ENCODE peak calls at places on chromosomes 11 and 22, in five cellular contexts. M, I, A, K and N are unnamed samples.
A peak's percentile ranks its signal among the peaks of the same experiment; 100 is the strongest.

GRCh38 chr11:121446752-121447156 is 5.4 kb upstream of the SORL1 start:
- DNase-seq in M (peak; percentile 53), I (no peak), A (peak; percentile 27), K (no peak), N (no peak)

GRCh38 chr11:48087974-48088681 is 107.8 kb downstream of the PTPRJ start:
- DNase-seq in M (no peak), I (no peak), A (peak; percentile 24), K (no peak), N (no peak)

GRCh38 chr11:125224391-125225015 is 60.0 kb downstream of the PKNOX2 start:
- DNase-seq in M (peak; percentile 72), I (no peak), A (peak; percentile 9), K (peak; percentile 8), N (no peak)

GRCh38 chr11:115711021-115711420 is 206.8 kb upstream of the CADM1 start:
- DNase-seq in M (no peak), I (no peak), A (no peak), K (no peak), N (no peak)

GRCh38 chr11:12167098-12167999 is 57.0 kb downstream of the MICAL2 start:
- DNase-seq in M (no peak), I (peak; percentile 63), A (peak; percentile 78), K (peak; percentile 95), N (no peak)

GRCh38 chr11:74417379-74417804 is 19.2 kb upstream of the PGM2L1 start:
- DNase-seq in M (peak; percentile 44), I (no peak), A (no peak), K (no peak), N (no peak)

GRCh38 chr11:134126197-134126822 is 57.4 kb downstream of the JAM3 start:
- DNase-seq in M (peak; percentile 28), I (no peak), A (no peak), K (no peak), N (no peak)

GRCh38 chr11:46216040-46216764 is 61.3 kb upstream of the CREB3L1 start:
- DNase-seq in M (no peak), I (no peak), A (no peak), K (no peak), N (no peak)

GRCh38 chr11:42709216-42709615 is 602.6 kb upstream of the API5 start:
- DNase-seq in M (no peak), I (no peak), A (no peak), K (no peak), N (no peak)

GRCh38 chr11:73393011-73393380 is 16.8 kb downstream of the RELT start:
- DNase-seq in M (no peak), I (no peak), A (no peak), K (no peak), N (no peak)

GRCh38 chr11:29217901-29218300 is 798.9 kb downstream of the KCNA4 start:
- DNase-seq in M (no peak), I (no peak), A (no peak), K (no peak), N (no peak)

GRCh38 chr22:27531782-27532530 is 269.6 kb downstream of the MN1 start:
- DNase-seq in M (no peak), I (no peak), A (no peak), K (no peak), N (no peak)

GRCh38 chr11:108669711-108670110 is 4.8 kb downstream of the DDX10 start:
- DNase-seq in M (no peak), I (no peak), A (no peak), K (no peak), N (no peak)

GRCh38 chr11:30568933-30569332 is 17.2 kb downstream of the MPPED2 start:
- DNase-seq in M (no peak), I (no peak), A (no peak), K (no peak), N (no peak)

GRCh38 chr11:62370743-62371440 is 33.6 kb downstream of the ASRGL1 start:
- DNase-seq in M (peak; percentile 38), I (no peak), A (no peak), K (no peak), N (peak; percentile 88)

GRCh38 chr11:296976-297665 is 2.2 kb downstream of the IFITM5 start:
- DNase-seq in M (no peak), I (no peak), A (no peak), K (no peak), N (no peak)

GRCh38 chr22:43835166-43835565 is 23.1 kb upstream of the EFCAB6 start:
- DNase-seq in M (no peak), I (no peak), A (no peak), K (no peak), N (no peak)

DNA sequence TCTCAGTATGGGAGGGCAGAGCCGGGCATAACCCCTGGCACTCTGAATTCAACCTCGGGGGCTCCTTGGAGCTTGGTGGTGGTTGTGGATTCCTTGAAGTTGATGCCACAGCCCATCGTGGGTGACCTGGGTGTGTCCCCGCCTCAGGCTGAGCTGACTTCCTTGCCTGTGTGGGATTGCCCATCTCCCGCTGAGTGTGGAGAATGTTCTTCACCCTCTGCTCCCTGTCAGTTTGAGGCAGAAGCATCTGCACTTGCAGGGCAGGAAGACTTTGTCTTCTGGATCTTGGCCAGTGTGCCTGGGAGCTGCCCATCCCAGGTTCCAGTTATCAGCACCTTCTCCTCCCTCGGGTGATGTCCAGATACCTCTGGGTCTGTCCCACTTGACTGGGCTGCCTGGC is 25.3 kb downstream of the CD82 start:
- DNase-seq in M (no peak), I (no peak), A (no peak), K (no peak), N (no peak)
- TF ChIP-seq REST in M (no peak), I (no peak), A (no peak), K (no peak), N (no peak)

GRCh38 chr11:57244911-57245310 is 7.9 kb upstream of the APLNR start:
- DNase-seq in M (no peak), I (no peak), A (no peak), K (no peak), N (no peak)
- H3K27ac ChIP-seq in M (no peak overlapping the region), I (no peak overlapping the region), A (no peak overlapping the region), K (no peak overlapping the region), N (no peak overlapping the region)

GRCh38 chr11:17923213-17923612 is 89.6 kb downstream of the SERGEF start:
- DNase-seq in M (no peak), I (no peak), A (no peak), K (no peak), N (no peak)
- TF ChIP-seq REST in M (no peak), I (no peak), A (no peak), K (no peak), N (no peak)

GRCh38 chr11:59144096-59144495 is 1.4 kb downstream of the FAM111A start:
- DNase-seq in M (no peak), I (no peak), A (no peak), K (no peak), N (no peak)

GRCh38 chr11:59144579-59145345 is 2.1 kb downstream of the FAM111A start:
- DNase-seq in M (peak; percentile 98), I (peak; percentile 68), A (no peak), K (peak; percentile 86), N (peak; percentile 93)

GRCh38 chr11:59142530-59143507 is at the start of gene FAM111A:
- DNase-seq in M (peak; percentile 95), I (peak; percentile 81), A (peak; percentile 78), K (peak; percentile 83), N (peak; percentile 71)

GRCh38 chr11:59141191-59141590 is 1.5 kb upstream of the FAM111A start:
- DNase-seq in M (no peak), I (no peak), A (no peak), K (no peak), N (no peak)

GRCh38 chr11:59141673-59142460 is 789 bp upstream of the FAM111A start:
- DNase-seq in M (peak; percentile 13), I (no peak), A (no peak), K (no peak), N (no peak)
- H3K27ac ChIP-seq in M (peak overlapping the region; percentile 91), I (peak overlapping the region; percentile 81), A (peak overlapping the region; percentile 74), K (peak overlapping the region; percentile 67), N (peak overlapping the region; percentile 78)

DNA sequence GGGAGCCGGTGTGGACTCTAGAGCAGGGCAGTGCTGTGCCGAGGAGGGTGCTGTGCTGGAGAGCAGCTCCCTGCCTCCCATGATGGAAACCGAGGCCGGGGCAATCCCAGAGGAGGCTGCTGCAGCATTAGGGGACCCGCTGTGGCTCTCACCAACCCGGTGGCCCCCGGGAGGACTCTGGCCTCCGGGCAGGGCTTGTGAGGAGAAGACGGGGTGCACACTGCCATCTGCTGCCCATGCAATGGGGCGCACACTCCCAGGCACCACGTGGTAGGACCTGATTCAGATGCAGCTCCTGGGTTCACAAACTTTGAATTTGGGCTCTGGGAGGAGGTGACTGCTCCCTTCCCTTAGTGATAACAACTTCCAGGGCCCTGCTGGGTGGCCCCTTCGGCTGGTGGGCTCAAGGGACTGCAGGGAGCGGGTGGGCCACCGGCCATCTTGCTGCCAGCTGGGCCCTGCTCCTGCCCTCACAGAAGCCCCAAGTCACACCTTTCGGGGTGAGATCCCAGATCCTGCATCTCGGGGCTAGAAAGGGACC is 93.8 kb upstream of the FGF3 start:
- DNase-seq in M (peak; percentile 51), I (no peak), A (no peak), K (no peak), N (peak; percentile 6)
- TF ChIP-seq REST in M (no peak), I (no peak), A (no peak), K (no peak), N (no peak)

DNA sequence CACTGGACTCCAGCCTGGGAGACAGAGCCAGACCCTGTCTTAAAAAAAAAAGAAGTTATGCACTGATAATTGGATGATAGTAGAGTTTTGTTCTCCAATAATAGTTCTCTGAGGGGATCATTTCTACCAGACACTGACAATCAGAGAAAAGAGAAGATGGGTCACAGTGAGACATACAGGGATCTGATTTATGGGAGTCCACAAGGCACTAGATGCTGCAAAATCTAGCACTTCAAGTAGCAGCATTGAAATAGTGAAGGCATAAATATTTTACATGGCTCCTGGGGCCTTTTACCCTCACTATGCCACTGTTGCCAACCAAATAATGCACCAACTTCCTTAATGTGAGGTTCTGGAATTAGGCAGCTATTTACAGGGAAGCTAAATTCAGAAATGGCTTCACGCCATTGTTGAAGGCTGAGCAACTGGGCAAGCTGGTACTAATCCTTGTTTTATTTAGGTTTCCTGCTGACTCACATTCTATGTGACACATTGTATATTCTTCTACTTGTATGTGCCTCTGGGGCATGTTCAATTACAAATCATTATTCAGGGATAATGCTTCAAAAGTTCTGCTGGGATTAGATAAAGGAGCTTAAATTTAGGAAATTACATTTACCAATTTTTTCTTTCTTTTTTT is 38.2 kb upstream of the ABTB2 start:
- DNase-seq in M (no peak), I (peak; percentile 24), A (no peak), K (no peak), N (no peak)
- H3K27ac ChIP-seq in M (no peak overlapping the region), I (peak overlapping the region; percentile 49), A (no peak overlapping the region), K (no peak overlapping the region), N (no peak overlapping the region)